ENCODE peak calls at places on chromosomes 11 and 22, in six cellular contexts. E, L, D, J, N and V are unnamed samples.

GRCh38 chr22:16956290-16956689 is 51.7 kb downstream of the GAB4 start:
- DNase-seq in D (no peak), E (no peak), N (no peak), L (peak; percentile 45), J (peak; percentile 57), V (no peak)

GRCh38 chr11:122261546-122261945 is 145.5 kb upstream of the BLID start:
- DNase-seq in D (no peak), J (no peak), E (no peak), L (no peak), N (no peak), V (no peak)

GRCh38 chr22:41524809-41525449 is 19.3 kb downstream of the POLR3H start:
- DNase-seq in E (no peak), L (peak; percentile 81), J (peak; percentile 88), N (peak; percentile 63), D (no peak), V (no peak)

GRCh38 chr11:6438979-6439571 is 1.7 kb downstream of the HPX start:
- DNase-seq in D (no peak), E (no peak), J (no peak), N (peak; percentile 22), L (no peak), V (no peak)

GRCh38 chr11:88202498-88202897 is 27.3 kb upstream of the RAB38 start:
- DNase-seq in E (no peak), N (no peak), J (no peak), L (no peak), D (no peak), V (no peak)

GRCh38 chr11:45180888-45181594 is 34.6 kb downstream of the PRDM11 start:
- DNase-seq in E (peak; percentile 50), D (no peak), J (no peak), N (no peak), L (peak; percentile 91), V (peak; percentile 91)

GRCh38 chr11:122159173-122159701 is 43.2 kb upstream of the BLID start:
- DNase-seq in D (no peak), N (no peak), L (peak; percentile 43), E (no peak), J (no peak), V (no peak)

GRCh38 chr11:103601230-103601846 is 435.1 kb upstream of the DDI1 start:
- DNase-seq in L (no peak), J (no peak), D (no peak), N (no peak), E (peak; percentile 47), V (no peak)

GRCh38 chr11:47587733-47588326 is 1.4 kb downstream of the FAM180B start:
- DNase-seq in D (no peak), N (no peak), J (peak; percentile 87), L (peak; percentile 73), E (no peak), V (peak; percentile 84)

GRCh38 chr11:44934735-44935250 is 15.9 kb downstream of the TP53I11 start:
- DNase-seq in E (no peak), D (no peak), L (no peak), J (no peak), N (no peak), V (no peak)

GRCh38 chr11:1749787-1750351 is 526 bp downstream of the IFITM10 start:
- DNase-seq in D (no peak), L (peak; percentile 82), N (no peak), E (no peak), J (peak; percentile 73), V (peak; percentile 65)

GRCh38 chr11:69463181-69463891 is 18.1 kb upstream of the LINC01488 start:
- DNase-seq in L (peak; percentile 66), E (no peak), D (no peak), J (peak; percentile 58), N (no peak), V (no peak)

GRCh38 chr11:72038491-72038890 is 39.8 kb downstream of the IL18BP start:
- DNase-seq in E (no peak), D (peak; percentile 81), J (no peak), L (peak; percentile 75), N (no peak), V (no peak)

GRCh38 chr22:43957871-43958270 is 2.6 kb downstream of the SAMM50 start:
- DNase-seq in D (no peak), E (no peak), J (no peak), N (no peak), L (no peak), V (peak; percentile 18)

GRCh38 chr11:78231962-78232459 is 43.3 kb downstream of the USP35 start:
- DNase-seq in L (no peak), N (no peak), D (peak; percentile 61), J (no peak), E (no peak), V (no peak)

GRCh38 chr11:72309074-72309598 is 65.2 kb upstream of the PHOX2A start:
- DNase-seq in E (no peak), J (no peak), L (no peak), N (no peak), D (no peak), V (no peak)

GRCh38 chr11:99640671-99641070 is 619.9 kb downstream of the CNTN5 start:
- DNase-seq in E (no peak), L (no peak), J (no peak), N (no peak), D (no peak), V (no peak)

GRCh38 chr11:36465449-36466163 is 44.5 kb downstream of the TRAF6 start:
- DNase-seq in D (no peak), L (no peak), N (no peak), J (no peak), E (no peak), V (no peak)

GRCh38 chr11:67300756-67301312 is 2.5 kb upstream of the SSH3 start:
- DNase-seq in N (no peak), J (peak; percentile 76), L (peak; percentile 74), E (no peak), D (no peak), V (peak; percentile 65)

GRCh38 chr11:117761993-117762392 is 35.0 kb downstream of the DSCAML1 start:
- DNase-seq in J (no peak), N (no peak), D (no peak), E (no peak), L (no peak), V (no peak)

GRCh38 chr11:43797866-43798265 is 82.8 kb upstream of the ALKBH3 start:
- DNase-seq in N (no peak), D (no peak), J (no peak), E (no peak), L (no peak), V (no peak)

GRCh38 chr11:43806976-43807375 is 73.7 kb upstream of the ALKBH3 start:
- DNase-seq in N (no peak), E (no peak), J (no peak), D (no peak), L (no peak), V (no peak)

GRCh38 chr11:43797337-43797736 is 83.3 kb upstream of the ALKBH3 start:
- DNase-seq in N (no peak), E (no peak), J (no peak), L (no peak), D (no peak), V (no peak)

GRCh38 chr11:43803766-43804165 is 76.9 kb upstream of the ALKBH3 start:
- DNase-seq in E (no peak), J (no peak), N (no peak), D (no peak), L (no peak), V (no peak)

DNA sequence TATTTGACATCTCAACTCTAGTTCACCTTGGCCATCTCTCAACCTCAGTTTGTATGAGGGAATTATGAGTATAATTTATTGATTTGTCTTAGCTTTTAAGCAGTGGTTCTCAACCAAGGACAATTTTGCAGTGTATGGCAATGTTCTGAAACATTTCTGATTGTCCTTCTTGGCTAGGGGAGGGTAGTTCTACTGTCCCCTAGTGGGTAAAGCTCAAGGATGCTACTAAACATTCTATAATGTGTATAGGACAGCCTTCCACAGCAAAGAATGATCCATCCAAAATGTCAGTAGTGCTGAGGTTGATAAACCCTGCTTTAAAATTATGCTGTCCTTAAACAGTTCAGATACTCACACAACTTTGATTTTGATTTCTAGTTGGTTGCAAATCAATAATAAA is 78.1 kb upstream of the ALKBH3 start:
- DNase-seq in E (no peak), L (no peak), J (no peak), D (no peak), N (no peak), V (no peak)
- TF ChIP-seq CTCF in E (peak; percentile 50), L (no peak), J (no peak), D (peak; percentile 28), N (no peak), V (no peak)

GRCh38 chr22:19717691-19718254 is 3.5 kb downstream of the SEPTIN5 start:
- DNase-seq in D (no peak), E (no peak), J (peak; percentile 96), L (peak; percentile 91), N (peak; percentile 57), V (peak; percentile 89)

GRCh38 chr22:19716829-19717105 is 2.5 kb downstream of the SEPTIN5 start:
- DNase-seq in E (no peak), L (no peak), N (no peak), D (no peak), J (peak; percentile 56), V (no peak)

GRCh38 chr22:19717181-19717580 is 2.9 kb downstream of the SEPTIN5 start:
- DNase-seq in D (no peak), J (no peak), E (no peak), L (no peak), N (no peak), V (no peak)

GRCh38 chr22:19715286-19715939 is 1.1 kb downstream of the SEPTIN5 start:
- DNase-seq in J (peak; percentile 72), L (no peak), D (no peak), E (no peak), N (no peak), V (no peak)

GRCh38 chr22:19716041-19716828 is 1.9 kb downstream of the SEPTIN5 start:
- DNase-seq in E (no peak), J (peak; percentile 70), N (no peak), D (no peak), L (no peak), V (no peak)
- H3K4me1 ChIP-seq in E (no peaks in the 10 kb centered on the region), J (peaks cover 45% of the 10 kb centered on the region), N (peaks cover 6% of the 10 kb centered on the region), D (no peaks in the 10 kb centered on the region), L (no peaks in the 10 kb centered on the region), V (peaks cover 10% of the 10 kb centered on the region)

GRCh38 chr11:19715373-19715772 is 2.7 kb downstream of the NAV2 start:
- DNase-seq in J (no peak), N (no peak), E (peak; percentile 93), D (no peak), L (no peak), V (no peak)
- H3K4me3 ChIP-seq in J (no peak overlapping the region), N (no peak overlapping the region), E (peak overlapping the region; percentile 56), D (peak overlapping the region; percentile 80), L (no peak overlapping the region), V (peak overlapping the region; percentile 64)

GRCh38 chr11:130668751-130669150 is 220.3 kb downstream of the ADAMTS15 start:
- DNase-seq in D (no peak), N (no peak), E (no peak), L (no peak), J (no peak), V (no peak)

GRCh38 chr11:130670200-130670599 is 221.8 kb downstream of the ADAMTS15 start:
- DNase-seq in N (no peak), D (no peak), E (no peak), L (no peak), J (no peak), V (no peak)

GRCh38 chr11:130671801-130672700 is 223.6 kb downstream of the ADAMTS15 start:
- DNase-seq in E (no peak), D (peak; percentile 88), J (no peak), N (no peak), L (peak; percentile 79), V (no peak)

DNA sequence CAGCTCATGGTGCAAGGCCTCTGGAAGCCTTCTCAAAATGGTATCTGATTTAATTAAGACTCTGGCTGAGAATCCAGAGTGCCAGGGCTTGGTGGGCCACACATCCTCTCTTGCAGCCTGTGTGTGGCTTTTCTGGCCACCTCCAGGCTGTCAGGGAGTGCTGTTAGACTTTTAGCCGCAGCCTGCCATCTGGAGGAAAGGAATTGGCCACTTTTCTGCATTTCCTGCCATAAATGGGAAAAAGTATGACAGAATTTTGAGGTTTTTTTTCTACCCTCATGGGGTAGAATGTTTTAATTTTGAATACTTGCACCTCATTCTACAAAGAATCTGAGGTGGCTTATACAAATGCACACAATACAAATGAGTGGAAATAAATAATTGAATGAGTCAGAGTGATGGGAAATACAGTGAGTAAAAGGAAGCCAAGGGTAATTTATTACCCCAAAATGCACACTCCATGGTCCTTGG is 218.4 kb downstream of the ADAMTS15 start:
- DNase-seq in D (no peak), J (no peak), N (no peak), L (no peak), E (no peak), V (no peak)
- TF ChIP-seq CTCF in D (peak; percentile 24), J (no peak), N (no peak), L (no peak), E (no peak), V (no peak)